ENCODE peak calls at places on chromosomes 12 and 14, in six cellular contexts. One of them, this sample, is unnamed.

GRCh38 chr12:107393043-107393725 is 292.4 kb upstream of the PWP1 start:
- DNase-seq in left ventricle myocardium inferior: no peak
- DNase-seq in CD4-positive, alpha-beta memory T cell: no peak
- DNase-seq in substantia nigra: no peak
- DNase-seq in HL-60: no peak
- DNase-seq in lower lobe of right lung: no peak
- DNase-seq in this sample: peak; percentile 50

GRCh38 chr12:31931796-31932715 is 27.2 kb upstream of the RESF1 start:
- DNase-seq in left ventricle myocardium inferior: no peak
- DNase-seq in CD4-positive, alpha-beta memory T cell: no peak
- DNase-seq in substantia nigra: no peak
- DNase-seq in HL-60: no peak
- DNase-seq in lower lobe of right lung: no peak
- DNase-seq in this sample: peak; percentile 11

GRCh38 chr14:64758711-64759554 is 54.7 kb downstream of the PLEKHG3 start:
- DNase-seq in left ventricle myocardium inferior: peak; percentile 62
- DNase-seq in CD4-positive, alpha-beta memory T cell: no peak
- DNase-seq in substantia nigra: no peak
- DNase-seq in HL-60: no peak
- DNase-seq in lower lobe of right lung: peak; percentile 43
- DNase-seq in this sample: no peak

GRCh38 chr12:1552978-1553471 is 41.4 kb downstream of the FBXL14 start:
- DNase-seq in left ventricle myocardium inferior: no peak
- DNase-seq in CD4-positive, alpha-beta memory T cell: no peak
- DNase-seq in substantia nigra: no peak
- DNase-seq in HL-60: no peak
- DNase-seq in lower lobe of right lung: no peak
- DNase-seq in this sample: no peak

GRCh38 chr12:58414398-58414871 is 473.1 kb downstream of the ATP23 start:
- DNase-seq in left ventricle myocardium inferior: no peak
- DNase-seq in CD4-positive, alpha-beta memory T cell: no peak
- DNase-seq in substantia nigra: no peak
- DNase-seq in HL-60: no peak
- DNase-seq in lower lobe of right lung: no peak
- DNase-seq in this sample: no peak

GRCh38 chr12:60123443-60124000 is 527.7 kb downstream of the SLC16A7 start:
- DNase-seq in left ventricle myocardium inferior: no peak
- DNase-seq in CD4-positive, alpha-beta memory T cell: no peak
- DNase-seq in substantia nigra: no peak
- DNase-seq in HL-60: no peak
- DNase-seq in lower lobe of right lung: no peak
- DNase-seq in this sample: no peak

GRCh38 chr12:50032516-50033316 is 7.4 kb upstream of the RACGAP1 start:
- DNase-seq in left ventricle myocardium inferior: no peak
- DNase-seq in CD4-positive, alpha-beta memory T cell: no peak
- DNase-seq in substantia nigra: no peak
- DNase-seq in HL-60: peak; percentile 46
- DNase-seq in lower lobe of right lung: peak; percentile 55
- DNase-seq in this sample: no peak

GRCh38 chr14:35883677-35884293 is 57.6 kb downstream of the BRMS1L start:
- DNase-seq in left ventricle myocardium inferior: no peak
- DNase-seq in CD4-positive, alpha-beta memory T cell: peak; percentile 13
- DNase-seq in substantia nigra: peak; percentile 41
- DNase-seq in HL-60: no peak
- DNase-seq in lower lobe of right lung: no peak
- DNase-seq in this sample: no peak

GRCh38 chr14:89428556-89429196 is 11.6 kb upstream of the FOXN3 start:
- DNase-seq in left ventricle myocardium inferior: no peak
- DNase-seq in CD4-positive, alpha-beta memory T cell: no peak
- DNase-seq in substantia nigra: no peak
- DNase-seq in HL-60: no peak
- DNase-seq in lower lobe of right lung: no peak
- DNase-seq in this sample: no peak

GRCh38 chr12:109535863-109536250 is 37.4 kb downstream of the MMAB start:
- DNase-seq in left ventricle myocardium inferior: no peak
- DNase-seq in CD4-positive, alpha-beta memory T cell: no peak
- DNase-seq in substantia nigra: no peak
- DNase-seq in HL-60: no peak
- DNase-seq in lower lobe of right lung: no peak
- DNase-seq in this sample: no peak

GRCh38 chr12:92378682-92379479 is 233.2 kb upstream of the BTG1 start:
- DNase-seq in left ventricle myocardium inferior: no peak
- DNase-seq in CD4-positive, alpha-beta memory T cell: no peak
- DNase-seq in substantia nigra: no peak
- DNase-seq in HL-60: no peak
- DNase-seq in lower lobe of right lung: no peak
- DNase-seq in this sample: no peak

GRCh38 chr14:103753809-103754208 is 38.2 kb downstream of the ZFYVE21 start:
- DNase-seq in left ventricle myocardium inferior: no peak
- DNase-seq in CD4-positive, alpha-beta memory T cell: no peak
- DNase-seq in substantia nigra: no peak
- DNase-seq in HL-60: no peak
- DNase-seq in lower lobe of right lung: no peak
- DNase-seq in this sample: no peak

GRCh38 chr12:61385771-61386170 is 874.4 kb upstream of the USP15 start:
- DNase-seq in left ventricle myocardium inferior: no peak
- DNase-seq in CD4-positive, alpha-beta memory T cell: no peak
- DNase-seq in substantia nigra: no peak
- DNase-seq in HL-60: no peak
- DNase-seq in lower lobe of right lung: no peak
- DNase-seq in this sample: no peak

GRCh38 chr12:65740873-65741600 is 83.2 kb upstream of the HMGA2 start:
- DNase-seq in left ventricle myocardium inferior: peak; percentile 81
- DNase-seq in CD4-positive, alpha-beta memory T cell: peak; percentile 24
- DNase-seq in substantia nigra: no peak
- DNase-seq in HL-60: peak; percentile 46
- DNase-seq in lower lobe of right lung: peak; percentile 70
- DNase-seq in this sample: peak; percentile 18

GRCh38 chr14:39781466-39781865 is 349.2 kb upstream of the FBXO33 start:
- DNase-seq in left ventricle myocardium inferior: no peak
- DNase-seq in CD4-positive, alpha-beta memory T cell: no peak
- DNase-seq in substantia nigra: no peak
- DNase-seq in HL-60: no peak
- DNase-seq in lower lobe of right lung: no peak
- DNase-seq in this sample: no peak

GRCh38 chr12:128783129-128783574 is 40.6 kb downstream of the SLC15A4 start:
- DNase-seq in left ventricle myocardium inferior: no peak
- DNase-seq in CD4-positive, alpha-beta memory T cell: peak; percentile 9
- DNase-seq in substantia nigra: no peak
- DNase-seq in HL-60: no peak
- DNase-seq in lower lobe of right lung: no peak
- DNase-seq in this sample: peak; percentile 41

GRCh38 chr12:202081-202731 is 11.8 kb downstream of the SLC6A12 start:
- DNase-seq in left ventricle myocardium inferior: no peak
- DNase-seq in CD4-positive, alpha-beta memory T cell: no peak
- DNase-seq in substantia nigra: no peak
- DNase-seq in HL-60: no peak
- DNase-seq in lower lobe of right lung: peak; percentile 77
- DNase-seq in this sample: no peak

GRCh38 chr12:123098780-123099179 is 52.1 kb downstream of the PITPNM2 start:
- DNase-seq in left ventricle myocardium inferior: no peak
- DNase-seq in CD4-positive, alpha-beta memory T cell: no peak
- DNase-seq in substantia nigra: no peak
- DNase-seq in HL-60: no peak
- DNase-seq in lower lobe of right lung: no peak
- DNase-seq in this sample: no peak

GRCh38 chr14:90301580-90302181 is 30.1 kb downstream of the NRDE2 start:
- DNase-seq in left ventricle myocardium inferior: no peak
- DNase-seq in CD4-positive, alpha-beta memory T cell: peak; percentile 18
- DNase-seq in substantia nigra: no peak
- DNase-seq in HL-60: peak; percentile 25
- DNase-seq in lower lobe of right lung: no peak
- DNase-seq in this sample: no peak

GRCh38 chr12:78793491-78793890 is 71.1 kb upstream of the SYT1 start:
- DNase-seq in left ventricle myocardium inferior: no peak
- DNase-seq in CD4-positive, alpha-beta memory T cell: no peak
- DNase-seq in substantia nigra: no peak
- DNase-seq in HL-60: no peak
- DNase-seq in lower lobe of right lung: no peak
- DNase-seq in this sample: no peak

GRCh38 chr12:88111074-88111652 is 30.7 kb downstream of the CEP290 start:
- DNase-seq in left ventricle myocardium inferior: no peak
- DNase-seq in CD4-positive, alpha-beta memory T cell: peak; percentile 22
- DNase-seq in substantia nigra: no peak
- DNase-seq in HL-60: no peak
- DNase-seq in lower lobe of right lung: no peak
- DNase-seq in this sample: no peak

GRCh38 chr12:76024942-76025600 is 6.5 kb downstream of the PHLDA1 start:
- DNase-seq in left ventricle myocardium inferior: no peak
- DNase-seq in CD4-positive, alpha-beta memory T cell: no peak
- DNase-seq in substantia nigra: no peak
- DNase-seq in HL-60: no peak
- DNase-seq in lower lobe of right lung: no peak
- DNase-seq in this sample: no peak

GRCh38 chr12:75944905-75945412 is 86.6 kb downstream of the PHLDA1 start:
- DNase-seq in left ventricle myocardium inferior: no peak
- DNase-seq in CD4-positive, alpha-beta memory T cell: no peak
- DNase-seq in substantia nigra: no peak
- DNase-seq in HL-60: no peak
- DNase-seq in lower lobe of right lung: no peak
- DNase-seq in this sample: no peak

GRCh38 chr12:262817-263216 is at the start of gene SLC6A13:
- DNase-seq in left ventricle myocardium inferior: no peak
- DNase-seq in CD4-positive, alpha-beta memory T cell: no peak
- DNase-seq in substantia nigra: no peak
- DNase-seq in HL-60: no peak
- DNase-seq in lower lobe of right lung: peak; percentile 72
- DNase-seq in this sample: no peak

GRCh38 chr12:111998015-111998414 is 14.9 kb downstream of the TMEM116 start:
- DNase-seq in left ventricle myocardium inferior: no peak
- DNase-seq in CD4-positive, alpha-beta memory T cell: no peak
- DNase-seq in substantia nigra: no peak
- DNase-seq in HL-60: no peak
- DNase-seq in lower lobe of right lung: no peak
- DNase-seq in this sample: no peak
- H3K27ac ChIP-seq in left ventricle myocardium inferior: peak overlapping the region; percentile 45
- H3K27ac ChIP-seq in CD4-positive, alpha-beta memory T cell: peak overlapping the region; percentile 36
- H3K27ac ChIP-seq in substantia nigra: no peak overlapping the region
- H3K27ac ChIP-seq in HL-60: no peak overlapping the region
- H3K27ac ChIP-seq in lower lobe of right lung: no peak overlapping the region
- H3K27ac ChIP-seq in this sample: no peak overlapping the region

DNA sequence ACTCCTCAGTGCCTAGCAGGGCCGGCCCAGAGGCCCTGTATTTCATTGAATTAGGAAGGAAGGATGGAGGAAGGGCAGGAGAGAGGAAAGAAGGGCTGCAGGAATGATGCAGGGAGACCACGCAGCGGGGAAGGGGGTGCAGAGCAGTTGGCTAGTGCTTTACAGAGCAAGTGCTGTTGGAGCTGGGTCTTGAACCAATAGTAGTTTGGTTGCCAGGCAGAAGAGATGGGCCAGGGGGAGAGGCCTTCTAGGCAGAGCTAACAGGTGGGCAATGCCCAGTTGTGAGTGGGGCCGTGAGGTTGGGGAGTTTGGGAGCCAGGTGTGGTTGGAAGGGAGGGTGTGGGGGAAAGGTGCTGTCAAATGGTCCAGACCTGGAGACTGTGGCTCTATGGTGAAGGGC is 39.1 kb upstream of the SRSF5 start:
- DNase-seq in left ventricle myocardium inferior: no peak
- DNase-seq in CD4-positive, alpha-beta memory T cell: no peak
- DNase-seq in substantia nigra: no peak
- DNase-seq in HL-60: no peak
- DNase-seq in lower lobe of right lung: no peak
- DNase-seq in this sample: no peak
- H3K27ac ChIP-seq in left ventricle myocardium inferior: peak overlapping the region; percentile 40
- H3K27ac ChIP-seq in CD4-positive, alpha-beta memory T cell: no peak overlapping the region
- H3K27ac ChIP-seq in substantia nigra: no peak overlapping the region
- H3K27ac ChIP-seq in HL-60: no peak overlapping the region
- H3K27ac ChIP-seq in lower lobe of right lung: peak overlapping the region; percentile 78
- H3K27ac ChIP-seq in this sample: no peak overlapping the region

GRCh38 chr12:46382974-46383653 is 10.5 kb upstream of the SLC38A2 start:
- DNase-seq in left ventricle myocardium inferior: peak; percentile 97
- DNase-seq in CD4-positive, alpha-beta memory T cell: peak; percentile 91
- DNase-seq in substantia nigra: peak; percentile 95
- DNase-seq in HL-60: peak; percentile 95
- DNase-seq in lower lobe of right lung: peak; percentile 98
- DNase-seq in this sample: peak; percentile 70
- H3K27ac ChIP-seq in left ventricle myocardium inferior: peak overlapping the region; percentile 100
- H3K27ac ChIP-seq in CD4-positive, alpha-beta memory T cell: peak overlapping the region; percentile 83
- H3K27ac ChIP-seq in substantia nigra: peak overlapping the region; percentile 98
- H3K27ac ChIP-seq in HL-60: peak overlapping the region; percentile 93
- H3K27ac ChIP-seq in lower lobe of right lung: peak overlapping the region; percentile 98
- H3K27ac ChIP-seq in this sample: peak overlapping the region; percentile 93

GRCh38 chr14:61486930-61487495 is 165.6 kb downstream of the PRKCH start:
- DNase-seq in left ventricle myocardium inferior: no peak
- DNase-seq in CD4-positive, alpha-beta memory T cell: no peak
- DNase-seq in substantia nigra: no peak
- DNase-seq in HL-60: no peak
- DNase-seq in lower lobe of right lung: no peak
- DNase-seq in this sample: no peak

GRCh38 chr14:61489527-61489926 is 168.1 kb downstream of the PRKCH start:
- DNase-seq in left ventricle myocardium inferior: no peak
- DNase-seq in CD4-positive, alpha-beta memory T cell: no peak
- DNase-seq in substantia nigra: no peak
- DNase-seq in HL-60: no peak
- DNase-seq in lower lobe of right lung: no peak
- DNase-seq in this sample: no peak

GRCh38 chr14:61489002-61489401 is 167.6 kb downstream of the PRKCH start:
- DNase-seq in left ventricle myocardium inferior: no peak
- DNase-seq in CD4-positive, alpha-beta memory T cell: no peak
- DNase-seq in substantia nigra: no peak
- DNase-seq in HL-60: no peak
- DNase-seq in lower lobe of right lung: no peak
- DNase-seq in this sample: no peak

GRCh38 chr14:61489932-61490331 is 168.6 kb downstream of the PRKCH start:
- DNase-seq in left ventricle myocardium inferior: peak; percentile 46
- DNase-seq in CD4-positive, alpha-beta memory T cell: no peak
- DNase-seq in substantia nigra: no peak
- DNase-seq in HL-60: peak; percentile 84
- DNase-seq in lower lobe of right lung: peak; percentile 74
- DNase-seq in this sample: no peak

GRCh38 chr14:61488417-61488816 is 167.0 kb downstream of the PRKCH start:
- DNase-seq in left ventricle myocardium inferior: no peak
- DNase-seq in CD4-positive, alpha-beta memory T cell: no peak
- DNase-seq in substantia nigra: no peak
- DNase-seq in HL-60: no peak
- DNase-seq in lower lobe of right lung: no peak
- DNase-seq in this sample: no peak
- H3K27ac ChIP-seq in left ventricle myocardium inferior: peak overlapping the region; percentile 79
- H3K27ac ChIP-seq in CD4-positive, alpha-beta memory T cell: no peak overlapping the region
- H3K27ac ChIP-seq in substantia nigra: no peak overlapping the region
- H3K27ac ChIP-seq in HL-60: no peak overlapping the region
- H3K27ac ChIP-seq in lower lobe of right lung: peak overlapping the region; percentile 44
- H3K27ac ChIP-seq in this sample: no peak overlapping the region